ENCODE peak calls at places on chromosomes 11 and 22, in six cellular contexts. Y is IMR-90, B is upper lobe of right lung, T is transverse colon, K is OCI-LY7, H is endodermal cell. I is an unnamed sample.

GRCh38 chr11:86551286-86551685 is 121.1 kb downstream of the ME3 start:
- DNase-seq in T (no peak), K (no peak), H (no peak), Y (peak), B (no peak), I (peak)

GRCh38 chr11:112213753-112214152 is 12.5 kb upstream of the PTS start:
- DNase-seq in T (no peak), H (no peak), B (no peak), K (no peak), Y (peak), I (peak)

GRCh38 chr22:22959147-22959827 is 71.7 kb downstream of the IGLL5 start:
- DNase-seq in H (peak), T (peak), B (no peak), K (peak), Y (peak), I (peak)

GRCh38 chr22:30261134-30261533 is 5.5 kb downstream of the OSM start:
- DNase-seq in B (no peak), K (no peak), T (no peak), H (no peak), Y (no peak), I (no peak)

GRCh38 chr11:65279713-65280459 is 18.1 kb downstream of the POLA2 start:
- DNase-seq in H (no peak), Y (peak), T (no peak), K (no peak), B (no peak), I (peak)

GRCh38 chr11:111829185-111829968 is 42.0 kb downstream of the ALG9 start:
- DNase-seq in K (no peak), B (no peak), T (no peak), Y (no peak), H (no peak), I (no peak)

GRCh38 chr11:7572001-7572712 is 58.4 kb downstream of the PPFIBP2 start:
- DNase-seq in K (no peak), H (peak), T (no peak), B (no peak), Y (peak), I (no peak)

GRCh38 chr11:63667993-63668392 is 3.2 kb downstream of the ATL3 start:
- DNase-seq in B (no peak), H (peak), K (no peak), T (no peak), Y (peak), I (peak)

GRCh38 chr22:50569041-50569459 is 6.3 kb upstream of the SYCE3 start:
- DNase-seq in Y (no peak), T (peak), B (no peak), K (no peak), H (no peak), I (no peak)

GRCh38 chr11:78898376-78898775 is 323.7 kb upstream of the NARS2 start:
- DNase-seq in K (no peak), Y (no peak), B (no peak), T (no peak), H (no peak), I (no peak)

GRCh38 chr11:63427971-63428508 is 58.5 kb downstream of the SLC22A9 start:
- DNase-seq in B (no peak), K (no peak), Y (no peak), T (no peak), H (peak), I (no peak)

GRCh38 chr11:107050126-107050525 is 31.9 kb upstream of the GUCY1A2 start:
- DNase-seq in H (no peak), B (no peak), Y (no peak), T (no peak), K (no peak), I (no peak)

GRCh38 chr22:32627091-32627490 is 152.5 kb downstream of the FBXO7 start:
- DNase-seq in T (no peak), K (no peak), H (no peak), B (no peak), Y (no peak), I (no peak)

GRCh38 chr11:45082744-45083543 is 63.5 kb upstream of the PRDM11 start:
- DNase-seq in H (no peak), T (no peak), Y (no peak), K (peak), B (no peak), I (no peak)

GRCh38 chr11:90235536-90235935 is 12.7 kb upstream of the CHORDC1 start:
- DNase-seq in T (no peak), Y (no peak), K (no peak), H (no peak), B (no peak), I (peak)

GRCh38 chr11:67033661-67034166 is 10.8 kb downstream of the SYT12 start:
- DNase-seq in K (no peak), Y (peak), T (no peak), B (no peak), H (peak), I (peak)

GRCh38 chr22:39315389-39315788 is 4.0 kb downstream of the RPL3 start:
- DNase-seq in T (no peak), Y (no peak), H (no peak), K (no peak), B (no peak), I (no peak)

GRCh38 chr11:115590254-115590653 is 86.0 kb upstream of the CADM1 start:
- DNase-seq in T (no peak), Y (no peak), H (no peak), K (no peak), B (no peak), I (no peak)

GRCh38 chr22:34858026-34858425 is 207.9 kb upstream of the ISX start:
- DNase-seq in T (no peak), B (no peak), H (no peak), Y (no peak), K (no peak), I (no peak)

GRCh38 chr22:19878461-19879247 is 24.0 kb upstream of the GNB1L start:
- DNase-seq in Y (peak), K (no peak), T (no peak), B (peak), H (peak), I (no peak)

GRCh38 chr11:75582461-75582934 is 20.4 kb downstream of the SERPINH1 start:
- DNase-seq in Y (no peak), B (no peak), H (no peak), T (no peak), K (no peak), I (no peak)

GRCh38 chr22:38953091-38953490 is 4.3 kb upstream of the APOBEC3A start:
- DNase-seq in K (no peak), Y (no peak), H (no peak), T (no peak), B (no peak), I (no peak)

GRCh38 chr11:45411221-45411946 is 125.2 kb upstream of the SYT13 start:
- DNase-seq in H (peak), K (no peak), Y (peak), T (no peak), B (no peak), I (peak)

GRCh38 chr11:9825315-9825714 is 161.4 kb downstream of the SWAP70 start:
- DNase-seq in Y (peak), B (no peak), T (no peak), H (no peak), K (no peak), I (peak)

GRCh38 chr11:67240575-67241389 is 25.5 kb upstream of the GRK2 start:
- DNase-seq in H (peak), T (peak), Y (peak), B (peak), K (peak), I (peak)

GRCh38 chr22:39343259-39344045 is 6.3 kb upstream of the SYNGR1 start:
- DNase-seq in T (peak), H (peak), Y (peak), B (peak), K (peak), I (peak)

GRCh38 chr11:12261551-12261950 is 115.8 kb upstream of the PARVA start:
- DNase-seq in H (no peak), T (no peak), K (no peak), B (no peak), Y (no peak), I (no peak)

GRCh38 chr11:111633756-111634362 is 31.6 kb downstream of the SIK2 start:
- DNase-seq in K (no peak), B (no peak), H (no peak), T (no peak), Y (peak), I (peak)

GRCh38 chr11:96314326-96315050 is 28.5 kb downstream of the MAML2 start:
- DNase-seq in T (peak), B (no peak), Y (peak), H (no peak), K (no peak), I (peak)

GRCh38 chr22:34866501-34867171 is 199.3 kb upstream of the ISX start:
- DNase-seq in B (no peak), H (no peak), Y (no peak), K (no peak), T (no peak), I (no peak)

GRCh38 chr11:44097821-44098220 is 2.3 kb downstream of the EXT2 start:
- DNase-seq in K (no peak), B (no peak), T (no peak), H (no peak), Y (peak), I (peak)

GRCh38 chr11:20161230-20161918 is 1.1 kb upstream of the DBX1 start:
- DNase-seq in B (no peak), K (no peak), Y (no peak), T (no peak), H (peak), I (no peak)

DNA sequence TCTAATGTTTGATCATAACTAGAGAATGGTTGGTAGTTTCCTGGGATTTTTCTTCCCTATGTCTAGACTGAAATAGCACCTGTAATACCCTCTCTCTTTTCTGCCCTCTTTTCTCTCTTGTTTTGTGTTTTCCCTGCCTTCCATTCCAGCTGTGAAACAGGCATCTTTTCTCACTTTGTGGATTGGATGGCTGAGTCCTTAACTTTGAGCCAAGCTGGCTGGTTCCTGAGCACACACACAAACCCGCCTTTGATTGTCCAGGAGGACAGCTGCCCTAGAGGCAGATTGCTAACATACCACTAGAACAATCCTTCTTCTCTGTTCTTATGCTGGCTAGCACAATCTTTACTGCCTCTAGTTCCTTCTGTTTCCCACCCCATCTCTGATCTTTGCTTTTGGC is 17.7 kb downstream of the CTNND1 start:
- DNase-seq in B (no peak), K (no peak), T (no peak), H (peak), Y (peak), I (peak)
- TF ChIP-seq CTCF in B (no peak), K (no peak), T (no peak), H (peak), Y (no peak), I (peak)

GRCh38 chr22:37231406-37232139 is 12.5 kb downstream of the RAC2 start:
- DNase-seq in H (peak), Y (no peak), K (no peak), B (peak), T (peak), I (no peak)

GRCh38 chr22:37229012-37229804 is 14.9 kb downstream of the RAC2 start:
- DNase-seq in H (no peak), T (no peak), Y (peak), K (peak), B (no peak), I (peak)

GRCh38 chr22:37232140-37232998 is 11.7 kb downstream of the RAC2 start:
- DNase-seq in B (no peak), H (peak), K (peak), T (peak), Y (no peak), I (no peak)

GRCh38 chr22:37229805-37230672 is 14.0 kb downstream of the RAC2 start:
- DNase-seq in T (peak), K (peak), Y (peak), B (peak), H (no peak), I (no peak)

DNA sequence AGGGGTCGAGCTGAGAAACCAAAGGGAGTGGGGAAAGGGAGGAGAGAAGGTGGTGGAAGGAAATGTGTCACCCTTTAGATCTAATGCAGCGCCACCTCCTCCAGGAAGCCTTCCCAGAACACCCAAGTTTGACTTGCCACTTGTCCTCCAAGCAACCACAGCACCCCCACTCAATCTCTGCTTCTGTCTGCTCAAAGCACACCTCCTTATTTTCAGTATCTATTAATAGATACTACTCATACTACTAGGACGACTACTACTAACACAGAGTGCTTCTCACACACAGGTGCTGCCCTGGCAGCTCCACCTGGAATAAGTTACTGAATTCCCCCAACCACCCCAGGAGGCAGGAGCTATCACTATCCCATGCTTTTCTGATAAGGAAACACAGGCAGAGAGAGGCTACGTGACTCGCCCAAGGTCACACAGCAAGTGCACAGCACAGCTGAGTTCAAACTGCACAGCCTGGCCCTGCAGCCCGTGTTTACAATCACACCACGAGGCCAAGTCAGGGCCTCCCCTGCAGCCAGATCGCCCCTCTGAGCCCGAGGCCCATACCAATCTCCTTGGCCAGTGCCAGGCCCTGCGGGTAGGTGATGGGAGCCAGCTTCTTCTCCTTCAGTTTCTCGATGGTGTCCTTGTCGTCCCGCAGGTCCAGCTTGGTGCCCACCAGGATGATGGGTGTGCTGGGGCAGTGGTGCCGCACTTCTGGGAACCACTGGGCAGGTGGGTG is 13.2 kb downstream of the RAC2 start:
- DNase-seq in Y (no peak), B (peak), H (peak), K (no peak), T (peak), I (no peak)
- H3K4me3 ChIP-seq in Y (no peak), B (no peak), H (no peak), K (peak), T (no peak), I (no peak)

DNA sequence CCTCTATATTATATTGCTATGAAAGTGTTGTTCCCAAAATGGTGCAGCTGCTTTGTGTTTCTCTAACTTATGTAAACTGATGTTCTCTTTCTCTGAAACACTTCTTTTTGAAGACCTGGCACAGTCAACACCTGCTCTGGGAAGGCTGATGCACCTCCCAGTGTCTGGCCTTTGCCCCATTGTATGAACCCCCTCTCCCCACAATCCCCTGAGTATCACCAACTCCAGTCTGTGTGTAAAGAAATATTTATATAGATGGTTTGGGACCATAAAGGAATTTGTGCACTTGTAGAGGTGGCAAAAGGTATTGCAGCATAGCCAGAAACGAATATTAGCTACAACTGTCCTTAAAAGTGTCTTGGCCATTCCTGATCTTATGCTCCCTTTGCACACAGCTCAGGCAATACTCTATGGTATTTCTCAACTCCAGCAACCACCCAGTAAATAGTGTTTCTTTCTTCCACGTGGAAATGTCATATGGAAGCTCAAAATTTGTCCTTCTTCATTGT is 365.2 kb upstream of the DDI1 start:
- DNase-seq in B (no peak), Y (no peak), T (no peak), K (no peak), H (no peak), I (no peak)
- TF ChIP-seq CTCF in B (no peak), Y (no peak), T (no peak), K (peak), H (peak), I (peak)

GRCh38 chr11:108525161-108525560 is 27.0 kb upstream of the POGLUT3 start:
- DNase-seq in Y (no peak), K (no peak), B (no peak), H (no peak), T (no peak), I (no peak)
- H3K4me3 ChIP-seq in Y (no peak), K (no peak), B (no peak), H (no peak), T (no peak), I (no peak)

DNA sequence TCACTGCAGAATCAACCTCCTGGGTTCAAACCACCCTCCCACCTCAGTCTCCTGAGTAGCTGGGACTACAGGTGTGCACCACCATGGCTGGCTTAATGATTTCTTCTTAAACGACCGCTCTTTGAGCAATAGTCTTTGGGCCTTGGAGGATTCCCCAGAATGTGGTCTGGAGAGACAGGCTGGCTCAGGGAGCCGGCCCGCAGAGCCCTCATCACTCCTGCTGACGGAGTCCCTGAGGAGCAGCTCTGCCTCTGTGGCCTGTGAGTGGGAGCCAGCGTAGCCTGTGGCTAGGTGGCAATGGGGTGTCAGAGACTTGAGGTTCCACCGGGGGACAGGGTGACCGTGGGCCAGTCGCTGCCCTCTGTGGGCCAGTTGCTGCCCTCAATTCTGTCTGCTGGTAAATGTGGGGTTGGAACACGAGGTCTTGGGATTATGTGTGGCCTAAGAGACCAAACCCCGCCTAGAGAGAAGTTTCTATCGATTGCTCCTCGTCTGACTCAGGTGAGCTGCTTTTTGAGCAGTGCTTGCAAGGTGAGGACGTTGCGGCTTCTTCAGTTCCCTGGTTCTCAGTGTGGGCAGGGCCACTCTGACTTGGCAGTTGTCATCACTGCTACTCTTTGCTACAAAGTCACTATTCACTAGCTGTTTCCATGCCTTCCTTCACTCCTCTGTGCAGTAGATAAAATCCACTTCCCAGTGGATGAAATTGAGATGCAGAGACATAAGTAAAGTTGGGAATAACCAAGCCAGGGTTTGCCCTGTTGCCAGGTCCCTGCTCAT is 124.8 kb upstream of the NECTIN1 start:
- DNase-seq in K (no peak), Y (no peak), T (no peak), H (no peak), B (no peak), I (no peak)
- TF ChIP-seq CTCF in K (no peak), Y (no peak), T (no peak), H (no peak), B (no peak), I (no peak)

GRCh38 chr11:113387605-113388211 is at the start of gene ANKK1:
- DNase-seq in H (peak), K (no peak), B (no peak), T (peak), Y (no peak), I (no peak)
- H3K4me3 ChIP-seq in H (no peak), K (no peak), B (no peak), T (no peak), Y (no peak), I (no peak)

GRCh38 chr11:128555606-128556005 is 31.8 kb downstream of the ETS1 start:
- DNase-seq in T (no peak), H (peak), B (no peak), Y (no peak), K (no peak), I (peak)
- TF ChIP-seq CTCF in T (peak), H (peak), B (peak), Y (peak), K (peak), I (peak)